ENCODE peak calls at places on chromosomes 4 and X, in nine cellular contexts. Z is fibroblast of pulmonary artery; E is spleen; R is T-helper 9 cell; O is activated CD4-positive, alpha-beta T cell treated with anti-CD3 and anti-CD28 coated beads for 24 hours; U is stimulated activated CD4-positive, alpha-beta T cell treated with anti-CD3 and anti-CD28 coated beads, Interleukin-12 subunit alpha, Interleukin-12 subunit beta, amount 100 ng/mL, for 24 hours; J is NCI-H345; H is CD4-positive, alpha-beta T cell; G is heart left ventricle. S is an unnamed sample.

GRCh38 chrX:44314259-44314734 is 29.2 kb downstream of the EFHC2 start:
- DNase-seq in R (no peak), U (no peak), G (peak), E (peak), Z (peak), J (no peak), O (no peak), H (no peak), S (peak)

GRCh38 chrX:88584283-88584682 is 162.7 kb upstream of the CPXCR1 start:
- DNase-seq in R (no peak), Z (no peak), O (no peak), E (no peak), G (no peak), H (no peak), J (no peak), U (no peak), S (no peak)

GRCh38 chrX:58044130-58044529 is 133.9 kb upstream of the ZXDA start:
- DNase-seq in G (no peak), E (no peak), R (no peak), H (no peak), Z (no peak), U (no peak), O (no peak), J (no peak), S (no peak)

GRCh38 chrX:108020631-108021030 is 24.2 kb upstream of the VSIG1 start:
- DNase-seq in U (no peak), O (no peak), R (no peak), J (no peak), E (no peak), G (no peak), H (no peak), Z (peak), S (peak)

GRCh38 chr4:144582975-144583374 is 63.0 kb upstream of the HHIP start:
- DNase-seq in Z (no peak), U (no peak), R (no peak), G (no peak), H (no peak), E (no peak), J (peak), O (no peak), S (no peak)

GRCh38 chrX:55801811-55802210 is 84.3 kb downstream of the RRAGB start:
- DNase-seq in Z (no peak), R (no peak), J (no peak), E (no peak), G (no peak), U (no peak), O (no peak), H (no peak), S (no peak)

GRCh38 chr4:38151870-38152269 is 191.7 kb downstream of the PTTG2 start:
- DNase-seq in O (no peak), J (no peak), U (no peak), G (no peak), E (no peak), H (no peak), Z (no peak), R (no peak), S (no peak)

GRCh38 chr4:105714071-105714521 is 5.5 kb downstream of the GSTCD start:
- DNase-seq in H (no peak), E (no peak), U (no peak), R (no peak), Z (no peak), O (no peak), G (no peak), J (no peak), S (peak)

GRCh38 chrX:74613350-74614192 is 853 bp downstream of the RLIM start:
- DNase-seq in J (peak), U (no peak), Z (peak), G (no peak), O (no peak), R (no peak), H (no peak), E (no peak), S (peak)

GRCh38 chrX:20300822-20301221 is 34.1 kb upstream of the RPS6KA3 start:
- DNase-seq in O (no peak), J (no peak), Z (no peak), E (no peak), R (no peak), U (no peak), H (no peak), G (no peak), S (no peak)

GRCh38 chr4:6763330-6763851 is 19.1 kb upstream of the KIAA0232 start:
- DNase-seq in O (no peak), Z (no peak), H (no peak), G (no peak), J (no peak), U (no peak), R (no peak), E (no peak), S (no peak)

GRCh38 chr4:39976945-39977488 is 694 bp downstream of the PDS5A start:
- DNase-seq in Z (peak), E (no peak), H (peak), R (peak), U (no peak), O (no peak), J (peak), G (peak), S (peak)

GRCh38 chr4:164828945-164829344 is 48.0 kb upstream of the APELA start:
- DNase-seq in E (no peak), H (no peak), R (no peak), U (no peak), G (no peak), O (no peak), Z (no peak), J (no peak), S (no peak)

GRCh38 chrX:144265641-144266040 is 381.8 kb downstream of the UBE2NL start:
- DNase-seq in R (no peak), O (no peak), G (no peak), Z (no peak), E (no peak), U (no peak), J (no peak), H (no peak), S (no peak)

GRCh38 chrX:64229145-64229544 is 1.3 kb downstream of the ASB12 start:
- DNase-seq in H (no peak), Z (no peak), R (no peak), G (no peak), J (no peak), U (no peak), O (no peak), E (no peak), S (no peak)

GRCh38 chr4:153276966-153277365 is 67.5 kb upstream of the MND1 start:
- DNase-seq in O (no peak), U (no peak), Z (no peak), R (no peak), G (no peak), J (no peak), H (no peak), E (no peak), S (no peak)

GRCh38 chr4:77801260-77801608 is 17.9 kb downstream of the CNOT6L start:
- DNase-seq in O (no peak), U (no peak), R (no peak), E (no peak), H (no peak), J (no peak), G (no peak), Z (no peak), S (no peak)

GRCh38 chr4:25884040-25884788 is 21.4 kb upstream of the SEL1L3 start:
- DNase-seq in R (no peak), Z (peak), G (no peak), E (no peak), H (no peak), O (no peak), J (no peak), U (no peak), S (no peak)

GRCh38 chr4:34891892-34892291 is 1352.4 kb downstream of the ARAP2 start:
- DNase-seq in Z (no peak), U (no peak), O (no peak), R (no peak), G (no peak), H (no peak), J (no peak), E (no peak), S (no peak)

GRCh38 chr4:32172761-32173160 is 1452.6 kb downstream of the PCDH7 start:
- DNase-seq in U (no peak), J (no peak), Z (peak), O (no peak), H (no peak), R (no peak), G (no peak), E (no peak), S (no peak)

GRCh38 chr4:155674669-155675071 is 8.0 kb downstream of the GUCY1A1 start:
- DNase-seq in U (no peak), R (no peak), Z (no peak), G (no peak), E (no peak), H (no peak), J (no peak), O (no peak), S (no peak)

GRCh38 chr4:154376461-154376860 is 115.1 kb downstream of the DCHS2 start:
- DNase-seq in R (no peak), U (no peak), Z (no peak), O (no peak), H (no peak), G (no peak), E (no peak), J (no peak), S (no peak)

GRCh38 chr4:7661066-7661748 is 226.5 kb upstream of the PSAPL1 start:
- DNase-seq in R (no peak), O (no peak), J (no peak), H (no peak), Z (no peak), G (no peak), U (no peak), E (peak), S (no peak)

GRCh38 chr4:95255396-95256107 is 293.2 kb downstream of the UNC5C start:
- DNase-seq in G (peak), Z (peak), U (no peak), O (no peak), H (no peak), J (no peak), E (no peak), R (no peak), S (peak)

S was measured in cardiac muscle cell.